ENCODE peak calls at places on chromosomes 6 and 20, in six cellular contexts. B is LoVo; M is EL; I is activated CD4-positive, alpha-beta T cell treated with anti-CD3 and anti-CD28 coated beads, Interleukin-2, amount 50 U/mL, for 1 hour; E is Caco-2; K is NCI-H1417. Y is an unnamed sample.
A peak's percentile ranks its signal among the peaks of the same experiment; 100 is the strongest.

GRCh38 chr20:48002517-48002970 is 217.3 kb upstream of the SULF2 start:
- DNase-seq in E (no peak), K (no peak), M (no peak), I (no peak), B (no peak), Y (peak; percentile 94)

GRCh38 chr6:108914235-108915022 is 66.2 kb downstream of the ARMC2 start:
- DNase-seq in M (peak; percentile 6), B (no peak), I (peak; percentile 25), E (peak; percentile 68), K (peak; percentile 4), Y (no peak)

GRCh38 chr6:25257686-25258348 is 21.4 kb upstream of the CARMIL1 start:
- DNase-seq in K (no peak), I (no peak), M (no peak), B (no peak), E (no peak), Y (no peak)

GRCh38 chr20:33423141-33423834 is 20.3 kb downstream of the SNTA1 start:
- DNase-seq in M (peak; percentile 82), I (no peak), E (peak; percentile 34), K (no peak), B (peak; percentile 66), Y (no peak)

GRCh38 chr20:50332491-50332980 is 141.9 kb downstream of the CEBPB start:
- DNase-seq in E (no peak), B (no peak), I (no peak), M (no peak), K (no peak), Y (no peak)

GRCh38 chr6:169046483-169047192 is 207.0 kb downstream of the THBS2 start:
- DNase-seq in K (no peak), E (no peak), B (peak; percentile 3), M (peak; percentile 89), I (no peak), Y (no peak)

GRCh38 chr6:13332349-13332706 is 4.0 kb upstream of the TBC1D7 start:
- DNase-seq in K (no peak), E (no peak), B (no peak), M (no peak), I (no peak), Y (no peak)

GRCh38 chr6:82348130-82348529 is 15.5 kb upstream of the TPBG start:
- DNase-seq in M (no peak), B (no peak), I (no peak), E (peak; percentile 8), K (no peak), Y (no peak)

GRCh38 chr6:170096191-170096802 is 194.6 kb downstream of the DLL1 start:
- DNase-seq in K (no peak), M (no peak), E (no peak), I (no peak), B (no peak), Y (no peak)

GRCh38 chr6:34656378-34657036 is 40.1 kb downstream of the ILRUN start:
- DNase-seq in B (peak; percentile 21), E (no peak), I (peak; percentile 23), K (no peak), M (peak; percentile 70), Y (peak; percentile 97)

GRCh38 chr6:107982511-107982910 is 24.5 kb upstream of the SEC63 start:
- DNase-seq in I (no peak), M (no peak), K (no peak), B (no peak), E (no peak), Y (no peak)

GRCh38 chr20:23254505-23254904 is 96.1 kb upstream of the NXT1 start:
- DNase-seq in I (no peak), B (no peak), M (no peak), K (no peak), E (no peak), Y (no peak)

GRCh38 chr20:30500829-30501440 is 756.5 kb upstream of the DEFB115 start:
- DNase-seq in K (no peak), B (no peak), M (no peak), I (no peak), E (no peak), Y (no peak)

GRCh38 chr6:100453701-100454521 is 10.8 kb downstream of the SIM1 start:
- DNase-seq in K (no peak), E (no peak), I (no peak), M (peak; percentile 94), B (no peak), Y (no peak)

GRCh38 chr20:41510847-41511453 is 107.2 kb downstream of the CHD6 start:
- DNase-seq in M (no peak), E (no peak), K (no peak), I (no peak), B (no peak), Y (no peak)

GRCh38 chr6:46352541-46353267 is 138.5 kb downstream of the RCAN2 start:
- DNase-seq in K (no peak), E (no peak), M (no peak), I (no peak), B (no peak), Y (no peak)

GRCh38 chr6:39143238-39143930 is 28.4 kb upstream of the SAYSD1 start:
- DNase-seq in K (no peak), E (no peak), I (peak; percentile 30), B (no peak), M (no peak), Y (no peak)

GRCh38 chr6:36120979-36121706 is 9.2 kb upstream of the MAPK13 start:
- DNase-seq in E (peak; percentile 11), I (peak; percentile 44), K (no peak), B (no peak), M (peak; percentile 56), Y (no peak)

GRCh38 chr6:159762681-159763293 is 942 bp downstream of the ACAT2 start:
- DNase-seq in E (no peak), K (no peak), I (peak; percentile 8), B (no peak), M (no peak), Y (no peak)

GRCh38 chr6:117188627-117189201 is 76.6 kb upstream of the VGLL2 start:
- DNase-seq in E (peak; percentile 6), K (no peak), B (peak; percentile 9), I (no peak), M (peak; percentile 17), Y (no peak)

Y was measured in GM12878.